ENCODE peak calls at places on chromosomes 13 and 19, in five cellular contexts. X is GM23248; Y is transverse colon; K is CD8-positive, alpha-beta memory T cell; E is aorta. M is an unnamed sample.

GRCh38 chr19:54179921-54180452 is 7.0 kb upstream of the TMC4 start:
- DNase-seq in X (peak; percentile 39), K (no peak), E (peak; percentile 35), Y (peak; percentile 79), M (no peak)

GRCh38 chr13:45206340-45206739 is 5.5 kb upstream of the KCTD4 start:
- DNase-seq in X (peak; percentile 96), Y (no peak), K (no peak), E (no peak), M (no peak)

GRCh38 chr13:45456196-45456972 is 8.4 kb upstream of the COG3 start:
- DNase-seq in Y (no peak), K (no peak), E (no peak), X (peak; percentile 72), M (no peak)

GRCh38 chr19:7595466-7596133 is at the start of gene CAMSAP3:
- DNase-seq in X (peak; percentile 39), Y (peak; percentile 71), E (no peak), K (no peak), M (peak; percentile 46)

GRCh38 chr19:41530761-41531301 is 45.1 kb upstream of the CEACAM21 start:
- DNase-seq in Y (no peak), E (no peak), X (peak; percentile 62), K (no peak), M (peak; percentile 55)

GRCh38 chr19:23774156-23774971 is 15.7 kb upstream of the ZNF681 start:
- DNase-seq in K (no peak), E (no peak), Y (no peak), X (no peak), M (no peak)

GRCh38 chr19:6068711-6069110 is 41.6 kb downstream of the RFX2 start:
- DNase-seq in K (no peak), E (no peak), X (no peak), Y (no peak), M (no peak)

GRCh38 chr13:52599853-52600603 is 42.2 kb upstream of the HNRNPA1L2 start:
- DNase-seq in Y (peak; percentile 24), X (peak; percentile 67), E (peak; percentile 60), K (no peak), M (no peak)

GRCh38 chr13:33490461-33491327 is 205.1 kb upstream of the STARD13 start:
- DNase-seq in Y (no peak), X (peak; percentile 23), E (peak; percentile 42), K (no peak), M (no peak)

GRCh38 chr13:28653111-28653510 is 5.8 kb upstream of the POMP start:
- DNase-seq in Y (no peak), K (no peak), X (no peak), E (no peak), M (no peak)

GRCh38 chr13:80712026-80712425 is 371.1 kb upstream of the SPRY2 start:
- DNase-seq in E (no peak), X (no peak), Y (no peak), K (no peak), M (no peak)

GRCh38 chr19:7534531-7534980 is 961 bp upstream of the PNPLA6 start:
- DNase-seq in E (peak; percentile 87), X (peak; percentile 86), Y (peak; percentile 61), K (peak; percentile 63), M (no peak)

GRCh38 chr13:60268203-60268555 is 104.5 kb upstream of the DIAPH3 start:
- DNase-seq in Y (no peak), X (no peak), E (no peak), K (no peak), M (no peak)

GRCh38 chr13:21541980-21542379 is 62.0 kb downstream of the MICU2 start:
- DNase-seq in E (no peak), K (no peak), Y (no peak), X (no peak), M (no peak)

GRCh38 chr13:66895780-66896179 is 334.4 kb downstream of the PCDH9 start:
- DNase-seq in K (no peak), X (no peak), E (no peak), Y (no peak), M (no peak)

GRCh38 chr19:14156122-14156521 is 19.7 kb upstream of the ASF1B start:
- DNase-seq in K (no peak), E (no peak), X (no peak), Y (no peak), M (no peak)

GRCh38 chr19:41541990-41542584 is 33.9 kb upstream of the CEACAM21 start:
- DNase-seq in X (peak; percentile 58), E (peak; percentile 71), Y (peak; percentile 74), K (peak; percentile 86), M (peak; percentile 56)

GRCh38 chr13:39100996-39101751 is 62.9 kb downstream of the NHLRC3 start:
- DNase-seq in X (no peak), Y (no peak), E (no peak), K (no peak), M (no peak)

GRCh38 chr13:99986751-99987150 is 5.2 kb downstream of the ZIC2 start:
- DNase-seq in E (no peak), X (no peak), Y (no peak), K (no peak), M (no peak)

GRCh38 chr19:14021474-14021873 is 6.5 kb upstream of the RLN3 start:
- DNase-seq in K (no peak), Y (no peak), X (no peak), E (no peak), M (no peak)

GRCh38 chr19:10514211-10515145 is 2.8 kb downstream of the S1PR5 start:
- DNase-seq in Y (no peak), K (peak; percentile 64), E (no peak), X (peak; percentile 27), M (no peak)

GRCh38 chr13:98959775-98960325 is 18.0 kb downstream of the DOCK9 start:
- DNase-seq in X (no peak), E (no peak), Y (no peak), K (no peak), M (no peak)

GRCh38 chr19:29704562-29705558 is 10.2 kb downstream of the C19orf12 start:
- DNase-seq in X (no peak), Y (no peak), K (no peak), E (no peak), M (no peak)

GRCh38 chr19:52638601-52639000 is 446 bp upstream of the ZNF83 start:
- DNase-seq in Y (peak; percentile 16), K (no peak), X (peak; percentile 79), E (peak; percentile 56), M (no peak)

GRCh38 chr13:67736646-67737420 is 506.7 kb upstream of the PCDH9 start:
- DNase-seq in E (no peak), Y (no peak), K (no peak), X (peak; percentile 35), M (no peak)

GRCh38 chr13:19864018-19864338 is 529 bp upstream of the ZMYM5 start:
- DNase-seq in K (peak; percentile 83), Y (peak; percentile 76), X (peak; percentile 78), E (peak; percentile 83), M (no peak)

GRCh38 chr13:39217471-39217870 is 179.2 kb downstream of the NHLRC3 start:
- DNase-seq in Y (no peak), K (no peak), X (no peak), E (no peak), M (no peak)

GRCh38 chr19:38830039-38830733 is 1.4 kb downstream of the ECH1 start:
- DNase-seq in E (no peak), Y (no peak), K (no peak), X (peak; percentile 79), M (no peak)

GRCh38 chr19:58318297-58318696 is 8.5 kb upstream of the ZSCAN22 start:
- DNase-seq in X (no peak), E (no peak), K (no peak), Y (no peak), M (no peak)

GRCh38 chr19:13883665-13884064 is 6.7 kb downstream of the NANOS3 start:
- DNase-seq in X (peak; percentile 35), Y (no peak), K (no peak), E (no peak), M (no peak)

GRCh38 chr13:65530688-65531087 is 1699.4 kb downstream of the PCDH9 start:
- DNase-seq in Y (no peak), E (no peak), K (no peak), X (no peak), M (no peak)

GRCh38 chr19:4232614-4233281 is 3.4 kb downstream of the EBI3 start:
- DNase-seq in Y (no peak), X (no peak), K (no peak), E (no peak), M (no peak)

GRCh38 chr19:4229179-4229931 is at the start of gene EBI3:
- DNase-seq in Y (peak; percentile 34), E (peak; percentile 58), X (peak; percentile 45), K (no peak), M (no peak)

GRCh38 chr19:4225902-4226301 is 3.4 kb upstream of the EBI3 start:
- DNase-seq in E (no peak), K (no peak), X (no peak), Y (no peak), M (no peak)

GRCh38 chr19:4227771-4228170 is 1.6 kb upstream of the EBI3 start:
- DNase-seq in X (no peak), Y (no peak), E (no peak), K (no peak), M (no peak)

DNA sequence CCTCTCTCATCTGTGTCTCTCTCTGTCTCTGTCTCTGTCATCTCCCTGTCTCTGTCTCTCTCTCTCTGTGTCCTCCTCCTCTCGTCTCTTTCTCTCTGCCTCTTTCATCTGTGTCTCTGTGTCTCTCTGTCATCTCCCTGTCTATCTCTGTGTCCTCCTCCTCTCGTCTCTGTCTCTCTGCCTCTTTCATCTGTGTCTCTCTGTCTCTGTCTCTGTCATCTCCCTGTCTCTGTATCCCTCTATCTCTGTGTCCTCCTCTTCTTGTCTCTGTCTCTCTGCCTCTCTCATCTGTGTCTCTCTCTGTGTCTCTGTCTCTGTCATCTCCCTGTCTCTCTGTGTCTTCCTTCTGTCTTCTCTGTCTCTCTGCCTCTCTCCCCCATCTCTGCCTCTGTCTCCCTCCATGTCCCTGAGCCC is 551 bp upstream of the EBI3 start:
- DNase-seq in Y (no peak), E (no peak), X (no peak), K (no peak), M (no peak)
- H3K4me3 ChIP-seq in Y (no peak overlapping the region), E (no peak overlapping the region), X (no peak overlapping the region), K (no peak overlapping the region), M (no peak overlapping the region)

GRCh38 chr13:113851480-113851803 is 12.4 kb downstream of the GAS6 start:
- DNase-seq in E (no peak), Y (no peak), X (no peak), K (no peak), M (no peak)
- H3K4me1 ChIP-seq in E (peaks cover 3% of the 10 kb centered on the region), Y (peaks cover 63% of the 10 kb centered on the region), X (peaks cover 27% of the 10 kb centered on the region), K (peaks cover 23% of the 10 kb centered on the region), M (peaks cover 16% of the 10 kb centered on the region)

GRCh38 chr19:51181377-51181912 is 39.3 kb downstream of the SIGLEC7 start:
- DNase-seq in Y (no peak), K (no peak), E (peak; percentile 26), X (no peak), M (no peak)
- H3K36me3 ChIP-seq in Y (no peaks in the 10 kb centered on the region), K (no peaks in the 10 kb centered on the region), E (no peaks in the 10 kb centered on the region), X (no peaks in the 10 kb centered on the region), M (no peaks in the 10 kb centered on the region)

GRCh38 chr19:39873385-39873784 is 27.2 kb upstream of the FBL start:
- DNase-seq in K (no peak), E (no peak), Y (no peak), X (no peak), M (no peak)

GRCh38 chr19:39871362-39871761 is 25.2 kb upstream of the FBL start:
- DNase-seq in X (no peak), K (no peak), E (no peak), Y (no peak), M (no peak)

GRCh38 chr19:39870171-39870971 is 24.2 kb upstream of the FBL start:
- DNase-seq in K (no peak), X (no peak), Y (no peak), E (no peak), M (no peak)

GRCh38 chr19:39874404-39874803 is 28.2 kb upstream of the FBL start:
- DNase-seq in K (no peak), Y (no peak), E (no peak), X (no peak), M (no peak)

GRCh38 chr19:39871886-39872866 is 26.0 kb upstream of the FBL start:
- DNase-seq in E (no peak), Y (no peak), K (no peak), X (no peak), M (no peak)
- H3K4me3 ChIP-seq in E (no peak overlapping the region), Y (no peak overlapping the region), K (no peak overlapping the region), X (no peak overlapping the region), M (no peak overlapping the region)

M was measured in naive thymus-derived CD4-positive, alpha-beta T cell.